ENCODE peak calls at places on chromosomes 11 and 22, in four cellular contexts. One of them, this sample, is unnamed.

GRCh38 chr11:59557940-59558643 is 46.8 kb downstream of the OR4D9 start:
- DNase-seq in A549: no peak
- DNase-seq in endothelial cell of umbilical vein: no peak
- DNase-seq in GM12878: no peak
- DNase-seq in this sample: no peak

GRCh38 chr11:65741185-65741584 is 20.6 kb upstream of the RNASEH2C start:
- DNase-seq in A549: no peak
- DNase-seq in endothelial cell of umbilical vein: no peak
- DNase-seq in GM12878: no peak
- DNase-seq in this sample: no peak

GRCh38 chr22:49551897-49552659 is 275.6 kb downstream of the BRD1 start:
- DNase-seq in A549: no peak
- DNase-seq in endothelial cell of umbilical vein: no peak
- DNase-seq in GM12878: no peak
- DNase-seq in this sample: no peak

GRCh38 chr11:116948375-116948774 is 111.0 kb upstream of the APOA1 start:
- DNase-seq in A549: peak
- DNase-seq in endothelial cell of umbilical vein: no peak
- DNase-seq in GM12878: no peak
- DNase-seq in this sample: peak

GRCh38 chr22:33049125-33049729 is 9.0 kb downstream of the SYN3 start:
- DNase-seq in A549: peak
- DNase-seq in endothelial cell of umbilical vein: peak
- DNase-seq in GM12878: peak
- DNase-seq in this sample: peak

GRCh38 chr22:32557424-32557823 is 82.8 kb downstream of the FBXO7 start:
- DNase-seq in A549: peak
- DNase-seq in endothelial cell of umbilical vein: no peak
- DNase-seq in GM12878: no peak
- DNase-seq in this sample: no peak

GRCh38 chr11:69403556-69404215 is 77.8 kb upstream of the LINC01488 start:
- DNase-seq in A549: peak
- DNase-seq in endothelial cell of umbilical vein: no peak
- DNase-seq in GM12878: no peak
- DNase-seq in this sample: peak

GRCh38 chr11:34972892-34973291 is 56.5 kb downstream of the PDHX start:
- DNase-seq in A549: no peak
- DNase-seq in endothelial cell of umbilical vein: no peak
- DNase-seq in GM12878: no peak
- DNase-seq in this sample: no peak

GRCh38 chr11:71338806-71339177 is 86.4 kb upstream of the SHANK2 start:
- DNase-seq in A549: no peak
- DNase-seq in endothelial cell of umbilical vein: no peak
- DNase-seq in GM12878: no peak
- DNase-seq in this sample: no peak

GRCh38 chr11:62546937-62547625 is 475 bp upstream of the AHNAK start:
- DNase-seq in A549: peak
- DNase-seq in endothelial cell of umbilical vein: peak
- DNase-seq in GM12878: no peak
- DNase-seq in this sample: peak

GRCh38 chr22:37021710-37022482 is 2.4 kb downstream of the MPST start:
- DNase-seq in A549: peak
- DNase-seq in endothelial cell of umbilical vein: peak
- DNase-seq in GM12878: no peak
- DNase-seq in this sample: peak

GRCh38 chr11:116692318-116693106 is 80.3 kb downstream of the BUD13 start:
- DNase-seq in A549: no peak
- DNase-seq in endothelial cell of umbilical vein: no peak
- DNase-seq in GM12878: no peak
- DNase-seq in this sample: no peak

GRCh38 chr11:62508336-62509058 is 38.1 kb downstream of the AHNAK start:
- DNase-seq in A549: peak
- DNase-seq in endothelial cell of umbilical vein: peak
- DNase-seq in GM12878: no peak
- DNase-seq in this sample: peak

GRCh38 chr11:127590319-127590718 is 589.7 kb upstream of the KIRREL3 start:
- DNase-seq in A549: no peak
- DNase-seq in endothelial cell of umbilical vein: no peak
- DNase-seq in GM12878: no peak
- DNase-seq in this sample: no peak

GRCh38 chr11:422249-422656 is 7.5 kb upstream of the SIGIRR start:
- DNase-seq in A549: no peak
- DNase-seq in endothelial cell of umbilical vein: no peak
- DNase-seq in GM12878: no peak
- DNase-seq in this sample: no peak

GRCh38 chr11:111530091-111530490 is 10.4 kb upstream of the LAYN start:
- DNase-seq in A549: no peak
- DNase-seq in endothelial cell of umbilical vein: no peak
- DNase-seq in GM12878: no peak
- DNase-seq in this sample: no peak

GRCh38 chr22:28874816-28875320 is 8.5 kb upstream of the ZNRF3 start:
- DNase-seq in A549: no peak
- DNase-seq in endothelial cell of umbilical vein: no peak
- DNase-seq in GM12878: no peak
- DNase-seq in this sample: no peak

GRCh38 chr22:50399751-50400331 is 56.7 kb downstream of the PPP6R2 start:
- DNase-seq in A549: peak
- DNase-seq in endothelial cell of umbilical vein: no peak
- DNase-seq in GM12878: no peak
- DNase-seq in this sample: peak

GRCh38 chr11:133956650-133957633 is at the start of gene IGSF9B:
- DNase-seq in A549: peak
- DNase-seq in endothelial cell of umbilical vein: peak
- DNase-seq in GM12878: peak
- DNase-seq in this sample: peak

GRCh38 chr11:1293619-1294015 is 15.8 kb downstream of the TOLLIP start:
- DNase-seq in A549: peak
- DNase-seq in endothelial cell of umbilical vein: no peak
- DNase-seq in GM12878: no peak
- DNase-seq in this sample: no peak

GRCh38 chr11:129292092-129292491 is 83.6 kb upstream of the BARX2 start:
- DNase-seq in A549: no peak
- DNase-seq in endothelial cell of umbilical vein: no peak
- DNase-seq in GM12878: no peak
- DNase-seq in this sample: no peak

GRCh38 chr11:100630898-100631297 is 56.2 kb upstream of the ARHGAP42 start:
- DNase-seq in A549: no peak
- DNase-seq in endothelial cell of umbilical vein: peak
- DNase-seq in GM12878: no peak
- DNase-seq in this sample: no peak

GRCh38 chr22:48889887-48890692 is 937.6 kb downstream of the BRD1 start:
- DNase-seq in A549: no peak
- DNase-seq in endothelial cell of umbilical vein: no peak
- DNase-seq in GM12878: no peak
- DNase-seq in this sample: no peak

GRCh38 chr11:11416502-11416901 is 63.5 kb upstream of the CSNK2A3 start:
- DNase-seq in A549: no peak
- DNase-seq in endothelial cell of umbilical vein: no peak
- DNase-seq in GM12878: no peak
- DNase-seq in this sample: peak

GRCh38 chr11:29527391-29527936 is 489.4 kb downstream of the KCNA4 start:
- DNase-seq in A549: peak
- DNase-seq in endothelial cell of umbilical vein: peak
- DNase-seq in GM12878: no peak
- DNase-seq in this sample: peak

GRCh38 chr22:48690583-48691317 is 1136.9 kb downstream of the BRD1 start:
- DNase-seq in A549: no peak
- DNase-seq in endothelial cell of umbilical vein: no peak
- DNase-seq in GM12878: no peak
- DNase-seq in this sample: no peak

GRCh38 chr22:28799834-28800307 is 498 bp downstream of the XBP1 start:
- DNase-seq in A549: no peak
- DNase-seq in endothelial cell of umbilical vein: peak
- DNase-seq in GM12878: no peak
- DNase-seq in this sample: peak

GRCh38 chr22:49305215-49305965 is 522.3 kb downstream of the BRD1 start:
- DNase-seq in A549: peak
- DNase-seq in endothelial cell of umbilical vein: peak
- DNase-seq in GM12878: no peak
- DNase-seq in this sample: peak

GRCh38 chr11:72411623-72412532 is 22.5 kb downstream of the CLPB start:
- DNase-seq in A549: no peak
- DNase-seq in endothelial cell of umbilical vein: no peak
- DNase-seq in GM12878: no peak
- DNase-seq in this sample: peak

GRCh38 chr22:41682033-41682807 is 6.4 kb downstream of the SNU13 start:
- DNase-seq in A549: no peak
- DNase-seq in endothelial cell of umbilical vein: peak
- DNase-seq in GM12878: peak
- DNase-seq in this sample: peak

GRCh38 chr11:44319170-44319551 is 9.2 kb upstream of the ALX4 start:
- DNase-seq in A549: no peak
- DNase-seq in endothelial cell of umbilical vein: no peak
- DNase-seq in GM12878: no peak
- DNase-seq in this sample: no peak

GRCh38 chr11:130673698-130674097 is 225.3 kb downstream of the ADAMTS15 start:
- DNase-seq in A549: no peak
- DNase-seq in endothelial cell of umbilical vein: no peak
- DNase-seq in GM12878: no peak
- DNase-seq in this sample: peak

GRCh38 chr11:65817312-65817814 is 16.4 kb upstream of the SNX32 start:
- DNase-seq in A549: no peak
- DNase-seq in endothelial cell of umbilical vein: no peak
- DNase-seq in GM12878: no peak
- DNase-seq in this sample: no peak

GRCh38 chr11:63985812-63986155 is 454 bp upstream of the OTUB1 start:
- DNase-seq in A549: no peak
- DNase-seq in endothelial cell of umbilical vein: no peak
- DNase-seq in GM12878: peak
- DNase-seq in this sample: peak

GRCh38 chr22:24502540-24502939 is 7.4 kb downstream of the UPB1 start:
- DNase-seq in A549: no peak
- DNase-seq in endothelial cell of umbilical vein: no peak
- DNase-seq in GM12878: no peak
- DNase-seq in this sample: no peak

GRCh38 chr22:24505337-24505736 is 10.2 kb downstream of the UPB1 start:
- DNase-seq in A549: no peak
- DNase-seq in endothelial cell of umbilical vein: no peak
- DNase-seq in GM12878: no peak
- DNase-seq in this sample: no peak

GRCh38 chr22:24501366-24502005 is 6.4 kb downstream of the UPB1 start:
- DNase-seq in A549: no peak
- DNase-seq in endothelial cell of umbilical vein: no peak
- DNase-seq in GM12878: no peak
- DNase-seq in this sample: no peak

GRCh38 chr22:24503851-24504170 is 8.7 kb downstream of the UPB1 start:
- DNase-seq in A549: no peak
- DNase-seq in endothelial cell of umbilical vein: no peak
- DNase-seq in GM12878: no peak
- DNase-seq in this sample: peak

DNA sequence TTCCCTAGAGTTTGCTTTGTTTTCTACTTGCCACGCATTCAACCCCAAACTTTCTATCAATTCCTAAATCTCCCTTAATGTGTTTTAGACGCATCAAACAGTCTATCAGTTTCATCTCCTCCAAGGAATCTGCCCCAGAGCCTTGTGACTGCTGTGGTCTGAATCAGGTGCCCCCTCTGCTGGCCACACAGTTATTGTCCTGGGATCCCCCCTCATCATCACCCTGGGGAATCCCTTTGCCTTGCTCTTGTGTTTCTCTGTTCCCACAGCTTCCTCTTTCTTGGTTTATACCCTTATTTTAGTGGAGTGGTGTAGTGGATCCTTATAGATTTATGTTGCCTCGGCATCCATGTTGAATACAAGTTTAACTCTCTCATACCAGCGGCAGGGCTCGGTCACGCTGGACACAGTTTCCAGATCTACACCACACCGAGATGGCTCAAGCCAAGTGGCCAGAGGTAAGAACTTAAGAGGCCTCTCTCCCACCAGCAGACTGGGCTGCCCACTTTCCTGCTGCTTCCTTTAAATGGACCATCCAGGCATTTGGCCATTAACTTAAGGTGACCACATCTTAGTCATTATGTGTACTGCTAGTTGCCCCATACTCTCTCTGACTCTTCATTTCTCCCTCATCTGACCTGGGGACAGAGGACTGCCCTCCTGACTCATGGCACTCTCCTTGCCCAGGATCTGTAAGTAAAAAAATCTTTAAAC is 8.2 kb downstream of the UPB1 start:
- DNase-seq in A549: peak
- DNase-seq in endothelial cell of umbilical vein: peak
- DNase-seq in GM12878: peak
- DNase-seq in this sample: peak
- TF ChIP-seq MYC in A549: no peak
- TF ChIP-seq MYC in endothelial cell of umbilical vein: no peak
- TF ChIP-seq MYC in GM12878: no peak
- TF ChIP-seq MYC in this sample: no peak

GRCh38 chr11:27203077-27203476 is 159.9 kb downstream of the CCDC34 start:
- DNase-seq in A549: no peak
- DNase-seq in endothelial cell of umbilical vein: no peak
- DNase-seq in GM12878: no peak
- DNase-seq in this sample: no peak

GRCh38 chr11:27204527-27204926 is 158.5 kb downstream of the CCDC34 start:
- DNase-seq in A549: peak
- DNase-seq in endothelial cell of umbilical vein: peak
- DNase-seq in GM12878: no peak
- DNase-seq in this sample: peak

GRCh38 chr11:27205269-27205668 is 157.7 kb downstream of the CCDC34 start:
- DNase-seq in A549: peak
- DNase-seq in endothelial cell of umbilical vein: no peak
- DNase-seq in GM12878: no peak
- DNase-seq in this sample: no peak

GRCh38 chr11:27200779-27201453 is 160.3 kb downstream of the BBOX1 start:
- DNase-seq in A549: no peak
- DNase-seq in endothelial cell of umbilical vein: no peak
- DNase-seq in GM12878: no peak
- DNase-seq in this sample: peak

GRCh38 chr11:27201454-27202302 is 161.1 kb downstream of the BBOX1 start:
- DNase-seq in A549: peak
- DNase-seq in endothelial cell of umbilical vein: no peak
- DNase-seq in GM12878: no peak
- DNase-seq in this sample: peak
- TF ChIP-seq MAX in A549: peak
- TF ChIP-seq MAX in endothelial cell of umbilical vein: no peak
- TF ChIP-seq MAX in GM12878: no peak
- TF ChIP-seq MAX in this sample: no peak

DNA sequence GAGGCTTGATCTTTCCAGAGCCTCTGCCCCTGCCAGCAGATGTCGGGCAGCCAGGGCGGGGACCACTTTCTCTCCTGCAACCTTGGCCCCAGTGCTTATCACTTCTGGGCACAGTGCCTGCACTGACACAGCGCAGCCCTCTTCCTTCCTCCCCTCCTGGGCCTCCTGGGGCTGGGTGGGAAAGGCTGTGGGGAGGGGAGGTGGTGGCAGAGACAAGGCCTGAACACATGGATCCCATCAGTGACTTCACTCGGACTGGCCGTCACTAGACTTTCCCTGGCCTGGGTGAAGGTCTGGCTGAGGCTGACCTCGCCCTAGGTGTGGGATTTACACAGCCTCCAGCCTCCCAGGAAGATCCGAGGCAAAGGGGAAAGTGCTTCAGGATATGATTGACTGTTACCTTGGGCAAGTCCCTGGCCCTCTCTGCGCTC is 68.1 kb downstream of the LRRC32 start:
- DNase-seq in A549: no peak
- DNase-seq in endothelial cell of umbilical vein: peak
- DNase-seq in GM12878: no peak
- DNase-seq in this sample: no peak
- TF ChIP-seq MYC in A549: no peak
- TF ChIP-seq MYC in endothelial cell of umbilical vein: no peak
- TF ChIP-seq MYC in GM12878: no peak
- TF ChIP-seq MYC in this sample: no peak

GRCh38 chr11:61071208-61071681 is 31.0 kb upstream of the CD5 start:
- DNase-seq in A549: no peak
- DNase-seq in endothelial cell of umbilical vein: no peak
- DNase-seq in GM12878: no peak
- DNase-seq in this sample: peak
- TF ChIP-seq MAX in A549: no peak
- TF ChIP-seq MAX in endothelial cell of umbilical vein: no peak
- TF ChIP-seq MAX in GM12878: peak
- TF ChIP-seq MAX in this sample: no peak